ENCODE peak calls at places on chromosomes 1 and 21, in seven cellular contexts. One of them, this sample, is unnamed.

GRCh38 chr1:18875107-18875795 is 15.8 kb upstream of the TAS1R2 start:
- DNase-seq in GM10248: peak; percentile 84
- DNase-seq in cardiac fibroblast: peak; percentile 90
- DNase-seq in AG10803: peak; percentile 84
- DNase-seq in HFFc6: peak; percentile 73
- DNase-seq in breast epithelium: peak; percentile 87
- DNase-seq in SK-N-SH: peak; percentile 96
- DNase-seq in this sample: peak; percentile 87

GRCh38 chr1:209802117-209802779 is 3.7 kb downstream of the IRF6 start:
- DNase-seq in GM10248: no peak
- DNase-seq in SK-N-SH: peak; percentile 65
- DNase-seq in HFFc6: no peak
- DNase-seq in AG10803: no peak
- DNase-seq in breast epithelium: no peak
- DNase-seq in cardiac fibroblast: peak; percentile 19
- DNase-seq in this sample: no peak

GRCh38 chr1:156598731-156599432 is 2.4 kb downstream of the GPATCH4 start:
- DNase-seq in GM10248: no peak
- DNase-seq in SK-N-SH: no peak
- DNase-seq in AG10803: no peak
- DNase-seq in HFFc6: no peak
- DNase-seq in cardiac fibroblast: no peak
- DNase-seq in breast epithelium: no peak
- DNase-seq in this sample: no peak

GRCh38 chr21:31594279-31594678 is 65.2 kb upstream of the SOD1 start:
- DNase-seq in HFFc6: no peak
- DNase-seq in cardiac fibroblast: no peak
- DNase-seq in AG10803: no peak
- DNase-seq in SK-N-SH: no peak
- DNase-seq in GM10248: no peak
- DNase-seq in breast epithelium: no peak
- DNase-seq in this sample: no peak

GRCh38 chr1:183024352-183025337 is 1.4 kb downstream of the LAMC1 start:
- DNase-seq in SK-N-SH: no peak
- DNase-seq in breast epithelium: no peak
- DNase-seq in HFFc6: no peak
- DNase-seq in GM10248: no peak
- DNase-seq in cardiac fibroblast: no peak
- DNase-seq in AG10803: peak; percentile 28
- DNase-seq in this sample: no peak

GRCh38 chr1:234748713-234749112 is 138.7 kb upstream of the IRF2BP2 start:
- DNase-seq in cardiac fibroblast: no peak
- DNase-seq in AG10803: no peak
- DNase-seq in HFFc6: no peak
- DNase-seq in SK-N-SH: no peak
- DNase-seq in GM10248: no peak
- DNase-seq in breast epithelium: no peak
- DNase-seq in this sample: no peak

GRCh38 chr1:2031546-2032540 is 12.7 kb downstream of the GABRD start:
- DNase-seq in cardiac fibroblast: no peak
- DNase-seq in breast epithelium: peak; percentile 67
- DNase-seq in HFFc6: no peak
- DNase-seq in SK-N-SH: peak; percentile 89
- DNase-seq in AG10803: no peak
- DNase-seq in GM10248: no peak
- DNase-seq in this sample: no peak

GRCh38 chr1:183633676-183634343 is 1.8 kb downstream of the ARPC5 start:
- DNase-seq in SK-N-SH: peak; percentile 46
- DNase-seq in cardiac fibroblast: peak; percentile 85
- DNase-seq in GM10248: peak; percentile 37
- DNase-seq in breast epithelium: no peak
- DNase-seq in AG10803: peak; percentile 89
- DNase-seq in HFFc6: peak; percentile 89
- DNase-seq in this sample: no peak

GRCh38 chr1:35539073-35539823 is 18.0 kb downstream of the KIAA0319L start:
- DNase-seq in AG10803: peak; percentile 63
- DNase-seq in cardiac fibroblast: no peak
- DNase-seq in GM10248: no peak
- DNase-seq in SK-N-SH: no peak
- DNase-seq in breast epithelium: no peak
- DNase-seq in HFFc6: peak; percentile 21
- DNase-seq in this sample: no peak

GRCh38 chr1:89203166-89203565 is 4.4 kb upstream of the GBP4 start:
- DNase-seq in SK-N-SH: no peak
- DNase-seq in cardiac fibroblast: no peak
- DNase-seq in breast epithelium: no peak
- DNase-seq in HFFc6: peak; percentile 34
- DNase-seq in AG10803: peak; percentile 39
- DNase-seq in GM10248: no peak
- DNase-seq in this sample: no peak

GRCh38 chr1:198449281-198449680 is 91.2 kb downstream of the ATP6V1G3 start:
- DNase-seq in HFFc6: no peak
- DNase-seq in AG10803: no peak
- DNase-seq in GM10248: no peak
- DNase-seq in SK-N-SH: no peak
- DNase-seq in breast epithelium: no peak
- DNase-seq in cardiac fibroblast: no peak
- DNase-seq in this sample: no peak

GRCh38 chr1:194056169-194056568 is 869.8 kb upstream of the B3GALT2 start:
- DNase-seq in HFFc6: no peak
- DNase-seq in GM10248: no peak
- DNase-seq in cardiac fibroblast: peak; percentile 40
- DNase-seq in SK-N-SH: no peak
- DNase-seq in breast epithelium: no peak
- DNase-seq in AG10803: no peak
- DNase-seq in this sample: no peak

GRCh38 chr1:71796044-71796443 is 486.3 kb downstream of the NEGR1 start:
- DNase-seq in cardiac fibroblast: no peak
- DNase-seq in GM10248: no peak
- DNase-seq in HFFc6: no peak
- DNase-seq in breast epithelium: no peak
- DNase-seq in SK-N-SH: no peak
- DNase-seq in AG10803: no peak
- DNase-seq in this sample: no peak

GRCh38 chr1:160781914-160782689 is 13.9 kb upstream of the LY9 start:
- DNase-seq in SK-N-SH: no peak
- DNase-seq in HFFc6: no peak
- DNase-seq in breast epithelium: no peak
- DNase-seq in cardiac fibroblast: no peak
- DNase-seq in GM10248: peak; percentile 73
- DNase-seq in AG10803: no peak
- DNase-seq in this sample: no peak

GRCh38 chr1:16236091-16236494 is 890 bp downstream of the CPLANE2 start:
- DNase-seq in breast epithelium: no peak
- DNase-seq in AG10803: peak; percentile 23
- DNase-seq in GM10248: peak; percentile 54
- DNase-seq in SK-N-SH: peak; percentile 82
- DNase-seq in HFFc6: peak; percentile 41
- DNase-seq in cardiac fibroblast: no peak
- DNase-seq in this sample: no peak

GRCh38 chr1:195934839-195935557 is 673.2 kb downstream of the KCNT2 start:
- DNase-seq in SK-N-SH: peak; percentile 58
- DNase-seq in GM10248: no peak
- DNase-seq in breast epithelium: no peak
- DNase-seq in HFFc6: no peak
- DNase-seq in AG10803: no peak
- DNase-seq in cardiac fibroblast: no peak
- DNase-seq in this sample: no peak

GRCh38 chr21:34883501-34884271 is 165.4 kb downstream of the RUNX1 start:
- DNase-seq in SK-N-SH: no peak
- DNase-seq in AG10803: no peak
- DNase-seq in cardiac fibroblast: no peak
- DNase-seq in GM10248: no peak
- DNase-seq in breast epithelium: no peak
- DNase-seq in HFFc6: no peak
- DNase-seq in this sample: no peak

GRCh38 chr21:43803558-43804300 is 14.4 kb downstream of the RRP1 start:
- DNase-seq in AG10803: no peak
- DNase-seq in GM10248: no peak
- DNase-seq in cardiac fibroblast: no peak
- DNase-seq in HFFc6: no peak
- DNase-seq in breast epithelium: no peak
- DNase-seq in SK-N-SH: no peak
- DNase-seq in this sample: no peak

GRCh38 chr21:43801006-43801783 is 11.8 kb downstream of the RRP1 start:
- DNase-seq in SK-N-SH: no peak
- DNase-seq in cardiac fibroblast: no peak
- DNase-seq in breast epithelium: no peak
- DNase-seq in HFFc6: no peak
- DNase-seq in AG10803: no peak
- DNase-seq in GM10248: no peak
- DNase-seq in this sample: no peak

GRCh38 chr21:43800566-43800965 is 11.2 kb downstream of the RRP1 start:
- DNase-seq in breast epithelium: no peak
- DNase-seq in AG10803: no peak
- DNase-seq in GM10248: no peak
- DNase-seq in SK-N-SH: no peak
- DNase-seq in cardiac fibroblast: no peak
- DNase-seq in HFFc6: no peak
- DNase-seq in this sample: no peak

GRCh38 chr21:43805275-43805800 is 16.0 kb downstream of the RRP1 start:
- DNase-seq in HFFc6: no peak
- DNase-seq in cardiac fibroblast: no peak
- DNase-seq in GM10248: peak; percentile 95
- DNase-seq in AG10803: no peak
- DNase-seq in breast epithelium: no peak
- DNase-seq in SK-N-SH: no peak
- DNase-seq in this sample: no peak

GRCh38 chr21:43802713-43803313 is 13.4 kb downstream of the RRP1 start:
- DNase-seq in cardiac fibroblast: no peak
- DNase-seq in AG10803: no peak
- DNase-seq in SK-N-SH: no peak
- DNase-seq in breast epithelium: no peak
- DNase-seq in HFFc6: no peak
- DNase-seq in GM10248: no peak
- DNase-seq in this sample: no peak
- TF ChIP-seq CTCF in cardiac fibroblast: no peak
- TF ChIP-seq CTCF in AG10803: no peak
- TF ChIP-seq CTCF in SK-N-SH: no peak
- TF ChIP-seq CTCF in breast epithelium: no peak
- TF ChIP-seq CTCF in HFFc6: no peak
- TF ChIP-seq CTCF in GM10248: no peak
- TF ChIP-seq CTCF in this sample: no peak

DNA sequence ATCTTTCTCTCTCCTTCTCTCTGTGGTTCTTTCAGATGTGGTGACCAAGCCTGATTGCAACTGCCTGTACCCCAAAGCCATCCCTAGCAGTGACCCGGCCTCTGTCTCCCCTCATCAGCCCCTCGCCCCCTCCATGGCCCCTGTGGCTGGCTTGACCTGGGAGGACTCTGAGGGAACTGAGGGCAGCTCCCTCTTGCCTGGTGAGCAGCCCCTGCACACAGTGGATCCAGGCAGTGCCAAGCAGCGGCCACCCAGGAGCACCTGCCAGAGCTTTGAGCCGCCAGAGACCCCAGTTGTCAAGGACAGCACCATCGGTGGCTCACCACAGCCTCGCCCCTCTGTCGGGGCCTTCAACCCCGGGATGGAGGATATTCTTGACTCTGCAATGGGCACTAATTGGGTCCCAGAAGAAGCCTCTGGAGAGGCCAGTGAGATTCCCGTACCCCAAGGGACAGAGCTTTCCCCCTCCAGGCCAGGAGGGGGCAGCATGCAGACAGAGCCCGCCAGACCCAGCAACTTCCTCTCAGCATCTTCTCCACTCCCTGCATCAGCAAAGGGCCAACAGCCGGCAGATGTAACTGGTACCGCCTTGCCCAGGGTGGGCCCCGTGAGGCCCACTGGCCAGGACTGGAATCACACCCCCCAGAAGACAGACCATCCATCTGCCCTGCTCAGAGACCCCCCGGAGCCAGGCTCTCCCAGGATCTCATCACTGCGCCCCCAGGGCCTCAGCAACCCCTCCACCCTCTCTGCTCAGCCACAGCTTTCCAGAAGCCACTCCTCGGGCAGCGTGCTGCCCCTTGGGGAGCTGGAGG is 12.7 kb downstream of the CSF1 start:
- DNase-seq in HFFc6: no peak
- DNase-seq in SK-N-SH: peak; percentile 52
- DNase-seq in cardiac fibroblast: no peak
- DNase-seq in GM10248: peak; percentile 70
- DNase-seq in AG10803: no peak
- DNase-seq in breast epithelium: no peak
- DNase-seq in this sample: no peak
- TF ChIP-seq CTCF in HFFc6: peak; percentile 71
- TF ChIP-seq CTCF in SK-N-SH: peak; percentile 65
- TF ChIP-seq CTCF in cardiac fibroblast: peak; percentile 49
- TF ChIP-seq CTCF in GM10248: peak; percentile 20
- TF ChIP-seq CTCF in AG10803: peak; percentile 35
- TF ChIP-seq CTCF in breast epithelium: no peak
- TF ChIP-seq CTCF in this sample: peak; percentile 48

DNA sequence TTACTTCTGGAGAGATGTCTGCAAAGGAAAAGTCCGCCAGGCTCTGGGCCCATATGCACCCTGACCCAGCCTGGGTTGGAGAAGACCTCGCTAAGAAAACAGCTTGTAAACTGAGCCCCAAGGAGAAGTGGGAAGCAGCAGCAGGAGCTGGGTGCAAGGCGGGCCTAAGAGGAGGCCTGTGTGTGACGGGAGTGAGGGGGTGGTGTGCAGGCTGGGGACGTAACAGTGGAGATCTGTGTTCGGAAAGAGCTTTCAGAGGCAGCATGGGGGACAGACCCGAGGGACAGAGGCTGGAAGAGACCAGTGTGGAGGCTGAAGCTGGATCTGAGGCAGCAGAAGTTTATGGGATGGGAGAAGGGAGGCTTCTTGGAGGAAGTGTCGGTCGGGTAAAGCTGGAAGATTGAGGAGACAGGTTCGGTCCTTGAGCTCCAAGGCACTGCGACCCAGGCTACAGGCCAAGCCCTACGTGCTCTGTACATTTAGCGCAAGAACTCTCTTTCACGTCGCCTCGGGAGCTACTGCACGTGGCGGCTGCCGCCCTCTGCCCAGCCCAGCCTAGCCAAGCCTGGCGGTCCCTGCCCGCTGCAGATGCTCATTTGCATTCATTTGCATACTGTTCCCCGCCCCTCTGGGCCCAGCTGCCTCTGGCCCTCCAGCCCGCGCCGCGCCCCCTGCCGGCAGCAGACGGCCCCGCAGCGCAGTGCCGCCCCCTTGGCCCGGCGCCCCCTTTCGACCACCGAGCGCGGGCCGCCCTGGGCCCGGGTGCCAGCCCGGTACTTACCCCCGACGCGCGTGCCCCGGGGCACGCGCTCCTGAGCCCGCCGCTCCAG is 6.3 kb downstream of the HPCA start:
- DNase-seq in cardiac fibroblast: no peak
- DNase-seq in HFFc6: no peak
- DNase-seq in AG10803: no peak
- DNase-seq in GM10248: peak; percentile 63
- DNase-seq in SK-N-SH: peak; percentile 92
- DNase-seq in breast epithelium: no peak
- DNase-seq in this sample: peak; percentile 76
- TF ChIP-seq CTCF in cardiac fibroblast: peak; percentile 12
- TF ChIP-seq CTCF in HFFc6: peak; percentile 85
- TF ChIP-seq CTCF in AG10803: peak; percentile 22
- TF ChIP-seq CTCF in GM10248: peak; percentile 58
- TF ChIP-seq CTCF in SK-N-SH: peak; percentile 56
- TF ChIP-seq CTCF in breast epithelium: no peak
- TF ChIP-seq CTCF in this sample: peak; percentile 91

DNA sequence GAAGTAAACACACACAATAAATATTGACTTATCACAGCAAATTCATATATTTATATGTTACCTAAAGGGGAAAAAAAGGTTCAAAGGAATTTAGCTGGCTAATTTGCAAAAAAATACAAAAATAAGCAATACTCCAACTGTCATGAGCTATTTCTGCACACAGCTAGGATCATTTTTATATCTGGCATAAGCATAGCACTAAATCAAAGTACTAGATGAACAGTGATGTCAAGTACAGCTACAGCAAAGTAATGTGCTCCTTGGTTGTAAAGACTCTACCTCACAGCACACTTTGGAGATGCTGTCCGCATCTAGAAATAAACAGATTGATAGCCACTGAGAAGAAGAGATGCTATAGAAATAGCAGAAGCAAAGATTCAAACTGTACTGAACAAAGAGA is 125.5 kb downstream of the TGFBR3 start:
- DNase-seq in HFFc6: no peak
- DNase-seq in breast epithelium: no peak
- DNase-seq in GM10248: no peak
- DNase-seq in AG10803: no peak
- DNase-seq in SK-N-SH: no peak
- DNase-seq in cardiac fibroblast: no peak
- DNase-seq in this sample: no peak
- TF ChIP-seq CTCF in HFFc6: no peak
- TF ChIP-seq CTCF in breast epithelium: no peak
- TF ChIP-seq CTCF in GM10248: no peak
- TF ChIP-seq CTCF in AG10803: no peak
- TF ChIP-seq CTCF in SK-N-SH: no peak
- TF ChIP-seq CTCF in cardiac fibroblast: no peak
- TF ChIP-seq CTCF in this sample: no peak

This sample was measured in mesothelial cell of epicardium.